ENCODE peak calls at places on chromosome 1, in ten cellular contexts. Z, N, M, X, C, B, J, S, K and E are unnamed samples.

GRCh38 chr1:89112871-89113613 is 12.9 kb downstream of the GBP2 start:
- DNase-seq in N (no peak), X (no peak), S (no peak), C (no peak), K (no peak), Z (no peak), M (no peak), J (no peak), B (no peak), E (no peak)

GRCh38 chr1:104488296-104489015 is 738.8 kb downstream of the AMY1C start:
- DNase-seq in J (no peak), Z (no peak), N (no peak), C (no peak), S (no peak), X (no peak), B (no peak), M (no peak), K (no peak), E (no peak)

GRCh38 chr1:3101127-3101939 is 32.3 kb downstream of the PRDM16 start:
- DNase-seq in S (no peak), N (no peak), B (no peak), Z (no peak), X (no peak), K (no peak), C (no peak), M (no peak), J (no peak), E (no peak)

GRCh38 chr1:29850358-29850757 is 614.0 kb downstream of the PTPRU start:
- DNase-seq in N (no peak), J (no peak), S (no peak), M (no peak), Z (no peak), B (no peak), K (no peak), X (no peak), C (no peak), E (no peak)

GRCh38 chr1:154609398-154610380 is 1.7 kb upstream of the ADAR start:
- DNase-seq in M (no peak), C (no peak), Z (peak), B (peak), S (peak), X (peak), J (no peak), N (no peak), K (no peak), E (no peak)

GRCh38 chr1:30953685-30954084 is 45.1 kb upstream of the SDC3 start:
- DNase-seq in Z (no peak), N (no peak), S (no peak), J (no peak), C (no peak), X (no peak), M (no peak), B (no peak), K (no peak), E (no peak)

GRCh38 chr1:171484760-171485374 is 463 bp upstream of the PRRC2C start:
- DNase-seq in J (no peak), S (no peak), K (no peak), Z (no peak), B (no peak), X (peak), C (no peak), N (no peak), M (no peak), E (no peak)

GRCh38 chr1:6365047-6365446 is 28.5 kb downstream of the ACOT7 start:
- DNase-seq in S (peak), K (no peak), B (no peak), Z (no peak), C (no peak), N (no peak), X (no peak), J (no peak), M (no peak), E (no peak)

GRCh38 chr1:218785928-218786327 is 387.8 kb upstream of the LYPLAL1 start:
- DNase-seq in K (no peak), X (no peak), S (no peak), J (peak), C (no peak), M (peak), Z (peak), N (no peak), B (peak), E (no peak)

GRCh38 chr1:193850745-193851144 is 664.3 kb upstream of the B3GALT2 start:
- DNase-seq in C (no peak), N (no peak), X (no peak), Z (no peak), K (no peak), B (no peak), S (no peak), M (no peak), J (no peak), E (no peak)

GRCh38 chr1:58814251-58815068 is 30.6 kb upstream of the JUN start:
- DNase-seq in Z (no peak), J (peak), C (no peak), S (no peak), M (peak), B (no peak), X (peak), N (peak), K (peak), E (peak)

GRCh38 chr1:28249013-28249870 is 10.1 kb upstream of the SESN2 start:
- DNase-seq in Z (peak), C (no peak), B (peak), N (peak), K (peak), M (no peak), S (no peak), X (peak), J (peak), E (no peak)

GRCh38 chr1:82759035-82759434 is 958.3 kb downstream of the ADGRL2 start:
- DNase-seq in N (no peak), K (no peak), C (no peak), S (no peak), B (no peak), X (no peak), Z (no peak), M (no peak), J (no peak), E (no peak)
- TF ChIP-seq CTCF in N (no peak), K (no peak), C (no peak), S (no peak), B (no peak), X (no peak), Z (no peak), M (no peak), J (no peak), E (no peak)

DNA sequence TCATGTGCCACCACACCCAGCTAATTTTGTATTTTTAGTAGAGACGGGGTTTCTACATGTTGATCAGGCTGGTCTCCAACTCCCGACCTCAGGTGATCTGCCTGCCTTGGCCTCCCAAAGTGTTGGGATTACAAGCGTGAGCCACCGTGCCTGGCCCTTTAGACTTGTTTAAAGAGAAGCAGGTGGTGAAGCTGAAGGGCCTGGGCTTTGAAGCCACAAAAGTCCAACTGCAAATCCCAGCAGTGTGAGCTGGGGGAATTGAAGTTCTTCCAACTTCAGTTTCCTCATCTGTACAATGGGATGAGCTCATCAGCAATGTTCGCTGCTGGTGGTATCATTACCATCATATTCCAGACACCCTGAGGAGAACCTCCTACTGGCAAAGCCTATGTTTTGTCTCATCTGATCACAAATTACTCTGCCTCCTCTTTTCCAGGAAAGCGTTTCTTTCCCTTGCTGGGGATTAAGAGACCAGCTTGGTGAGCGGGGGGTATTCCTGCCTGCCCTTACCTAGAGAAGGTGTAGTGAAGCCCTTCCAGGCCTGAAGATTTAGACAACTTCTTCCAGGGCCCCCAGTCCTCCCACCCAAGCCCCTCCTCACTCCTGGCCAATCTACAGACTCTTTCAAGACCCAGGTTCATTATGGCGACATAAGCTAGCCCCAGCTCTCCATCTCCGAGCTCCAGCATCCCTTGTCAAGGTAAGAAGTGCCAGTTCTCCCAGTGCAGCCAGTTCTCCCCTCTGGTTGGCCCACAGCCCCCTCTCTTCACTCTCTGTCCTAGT is 2.4 kb upstream of the SHISA4 start:
- DNase-seq in S (no peak), K (no peak), J (no peak), M (no peak), B (no peak), Z (no peak), C (no peak), N (no peak), X (no peak), E (no peak)
- TF ChIP-seq CTCF in S (no peak), K (no peak), J (no peak), M (no peak), B (no peak), Z (no peak), C (no peak), N (no peak), X (no peak), E (no peak)

GRCh38 chr1:55813619-55814018 is 598.5 kb upstream of the USP24 start:
- DNase-seq in M (no peak), X (no peak), B (peak), J (peak), Z (peak), K (peak), S (no peak), N (no peak), C (no peak), E (no peak)
- TF ChIP-seq CTCF in M (no peak), X (no peak), B (no peak), J (no peak), Z (no peak), K (no peak), S (no peak), N (no peak), C (no peak), E (no peak)

GRCh38 chr1:198700016-198700392 is 61.2 kb downstream of the PTPRC start:
- DNase-seq in K (no peak), X (no peak), S (no peak), M (no peak), N (no peak), J (no peak), C (no peak), Z (no peak), B (no peak), E (no peak)

GRCh38 chr1:198701250-198701649 is 62.4 kb downstream of the PTPRC start:
- DNase-seq in J (no peak), S (no peak), C (no peak), N (no peak), M (no peak), Z (no peak), K (no peak), B (no peak), X (no peak), E (no peak)

GRCh38 chr1:198701766-198702539 is 63.1 kb downstream of the PTPRC start:
- DNase-seq in X (no peak), N (no peak), S (no peak), M (no peak), B (no peak), K (no peak), Z (no peak), C (no peak), J (no peak), E (no peak)

GRCh38 chr1:198700396-198700795 is 61.6 kb downstream of the PTPRC start:
- DNase-seq in C (no peak), J (no peak), B (no peak), Z (peak), M (no peak), N (no peak), S (no peak), K (no peak), X (no peak), E (no peak)

GRCh38 chr1:198699167-198700015 is 60.6 kb downstream of the PTPRC start:
- DNase-seq in M (peak), Z (peak), X (peak), S (peak), N (peak), C (peak), J (peak), B (peak), K (peak), E (peak)
- TF ChIP-seq CTCF in M (peak), Z (peak), X (peak), S (peak), N (peak), C (peak), J (peak), B (peak), K (no peak), E (peak)

DNA sequence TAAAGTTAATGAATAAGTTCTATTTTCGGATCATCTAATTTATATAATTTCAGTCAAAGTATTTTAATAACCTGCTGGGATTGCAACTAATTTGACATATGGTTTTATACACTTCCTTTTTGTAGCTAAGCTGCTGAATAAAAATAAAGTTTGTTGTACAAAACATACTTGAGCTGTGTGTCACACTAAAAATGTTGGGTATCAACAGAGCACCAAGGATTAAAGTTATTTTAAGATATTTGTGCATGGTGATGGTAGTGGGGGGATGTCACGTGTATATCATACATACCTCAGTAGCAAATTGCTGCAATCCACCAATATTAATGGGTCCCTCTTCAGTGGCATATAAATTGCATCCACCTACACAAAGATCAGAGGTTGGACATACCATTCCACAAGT is 199.6 kb downstream of the DPYD start:
- DNase-seq in B (peak), C (no peak), M (peak), K (no peak), Z (peak), S (no peak), J (no peak), X (no peak), N (no peak), E (no peak)
- TF ChIP-seq CTCF in B (no peak), C (no peak), M (no peak), K (no peak), Z (no peak), S (no peak), J (no peak), X (no peak), N (no peak), E (no peak)